ENCODE peak calls at places on chromosome 4, in ten cellular contexts. P, W, S, E, Q, B, H, R, F and A are unnamed samples. For H3K4me1 and H3K27me3, the result is how much of the 10 kb centered on the place peaks cover.

GRCh38 chr4:114941522-114941921 is 171.9 kb downstream of the NDST4 start:
- DNase-seq in P (no peak), W (no peak), S (no peak), E (no peak), Q (no peak), B (no peak), H (no peak), R (peak), F (no peak), A (no peak)

GRCh38 chr4:94635172-94635571 is 122.6 kb upstream of the BMPR1B start:
- DNase-seq in P (no peak), W (peak), S (no peak), E (peak), Q (no peak), B (peak), H (peak), R (no peak), F (no peak), A (no peak)

GRCh38 chr4:94068712-94069111 is 139.0 kb upstream of the SMARCAD1 start:
- DNase-seq in P (no peak), W (no peak), S (no peak), E (no peak), Q (no peak), B (peak), H (no peak), R (peak), F (no peak), A (no peak)

GRCh38 chr4:71130827-71131603 is 137.6 kb downstream of the DCK start:
- DNase-seq in P (no peak), W (peak), S (no peak), E (peak), Q (no peak), B (peak), H (peak), R (peak), F (no peak), A (no peak)

GRCh38 chr4:88077911-88078310 is 70.5 kb downstream of the PKD2 start:
- DNase-seq in P (no peak), W (peak), S (no peak), E (peak), Q (no peak), B (no peak), H (no peak), R (no peak), F (no peak), A (no peak)

GRCh38 chr4:38663021-38663800 is 788 bp upstream of the KLF3 start:
- DNase-seq in P (peak), W (peak), S (no peak), E (peak), Q (peak), B (peak), H (no peak), R (peak), F (no peak), A (no peak)

GRCh38 chr4:107648178-107648991 is 71.6 kb downstream of the PAPSS1 start:
- DNase-seq in P (no peak), W (no peak), S (no peak), E (no peak), Q (no peak), B (no peak), H (no peak), R (peak), F (no peak), A (no peak)

GRCh38 chr4:105896461-105896939 is 1.2 kb downstream of the NPNT start:
- DNase-seq in P (no peak), W (no peak), S (no peak), E (no peak), Q (no peak), B (no peak), H (no peak), R (peak), F (no peak), A (no peak)

GRCh38 chr4:71184195-71184781 is 154.5 kb upstream of the SLC4A4 start:
- DNase-seq in P (no peak), W (peak), S (peak), E (peak), Q (peak), B (peak), H (peak), R (peak), F (no peak), A (no peak)

GRCh38 chr4:26321326-26322276 is 787 bp downstream of the RBPJ start:
- DNase-seq in P (no peak), W (peak), S (peak), E (peak), Q (peak), B (peak), H (peak), R (peak), F (peak), A (peak)

GRCh38 chr4:153988446-153988845 is 199.6 kb upstream of the SFRP2 start:
- DNase-seq in P (no peak), W (no peak), S (no peak), E (peak), Q (no peak), B (no peak), H (no peak), R (no peak), F (no peak), A (no peak)

GRCh38 chr4:25575581-25575980 is 80.1 kb upstream of the SLC34A2 start:
- DNase-seq in P (no peak), W (no peak), S (no peak), E (no peak), Q (no peak), B (no peak), H (no peak), R (no peak), F (no peak), A (no peak)

GRCh38 chr4:7964890-7965662 is 25.4 kb upstream of the AFAP1 start:
- DNase-seq in P (no peak), W (peak), S (no peak), E (peak), Q (no peak), B (peak), H (peak), R (peak), F (no peak), A (no peak)

GRCh38 chr4:176919631-176920030 is 126.9 kb upstream of the VEGFC start:
- DNase-seq in P (no peak), W (no peak), S (no peak), E (no peak), Q (no peak), B (no peak), H (no peak), R (no peak), F (no peak), A (no peak)

GRCh38 chr4:14928035-14928434 is 74.2 kb upstream of the CPEB2 start:
- DNase-seq in P (no peak), W (no peak), S (no peak), E (no peak), Q (no peak), B (no peak), H (no peak), R (no peak), F (no peak), A (no peak)

GRCh38 chr4:110292994-110293744 is 94.8 kb upstream of the ELOVL6 start:
- DNase-seq in P (no peak), W (no peak), S (no peak), E (no peak), Q (no peak), B (peak), H (no peak), R (no peak), F (no peak), A (no peak)

GRCh38 chr4:109078724-109079123 is 223.7 kb downstream of the COL25A1 start:
- DNase-seq in P (no peak), W (peak), S (no peak), E (peak), Q (no peak), B (peak), H (peak), R (no peak), F (no peak), A (no peak)

GRCh38 chr4:6404611-6405416 is 67.6 kb downstream of the PPP2R2C start:
- DNase-seq in P (no peak), W (no peak), S (no peak), E (no peak), Q (no peak), B (peak), H (no peak), R (peak), F (no peak), A (no peak)

GRCh38 chr4:132982151-132982550 is 166.9 kb upstream of the PCDH10 start:
- DNase-seq in P (no peak), W (peak), S (no peak), E (no peak), Q (no peak), B (peak), H (no peak), R (peak), F (no peak), A (no peak)

GRCh38 chr4:124321370-124321769 is 391.2 kb downstream of the ANKRD50 start:
- DNase-seq in P (no peak), W (peak), S (no peak), E (peak), Q (no peak), B (peak), H (peak), R (peak), F (no peak), A (no peak)

GRCh38 chr4:64705989-64706388 is 296.7 kb upstream of the TECRL start:
- DNase-seq in P (no peak), W (no peak), S (no peak), E (no peak), Q (no peak), B (no peak), H (no peak), R (no peak), F (no peak), A (no peak)

GRCh38 chr4:126955292-126956191 is 677.2 kb upstream of the INTU start:
- DNase-seq in P (no peak), W (no peak), S (no peak), E (no peak), Q (no peak), B (peak), H (no peak), R (peak), F (no peak), A (no peak)

GRCh38 chr4:110609044-110609750 is 13.7 kb downstream of the PITX2 start:
- DNase-seq in P (no peak), W (no peak), S (no peak), E (peak), Q (no peak), B (peak), H (no peak), R (no peak), F (no peak), A (no peak)

GRCh38 chr4:7423801-7424552 is 10.8 kb downstream of the PSAPL1 start:
- DNase-seq in P (no peak), W (no peak), S (no peak), E (peak), Q (peak), B (no peak), H (no peak), R (no peak), F (peak), A (peak)

GRCh38 chr4:137421796-137422195 is 110.5 kb downstream of the PCDH18 start:
- DNase-seq in P (no peak), W (no peak), S (no peak), E (peak), Q (no peak), B (no peak), H (peak), R (no peak), F (no peak), A (no peak)

GRCh38 chr4:6918345-6918744 is 8.7 kb downstream of the TBC1D14 start:
- DNase-seq in P (no peak), W (no peak), S (no peak), E (no peak), Q (no peak), B (no peak), H (no peak), R (no peak), F (no peak), A (peak)

GRCh38 chr4:69096111-69096656 is at the start of gene UGT2B7:
- DNase-seq in P (no peak), W (no peak), S (no peak), E (no peak), Q (no peak), B (no peak), H (no peak), R (no peak), F (no peak), A (no peak)

GRCh38 chr4:71498002-71498401 is 159.2 kb downstream of the SLC4A4 start:
- DNase-seq in P (no peak), W (peak), S (no peak), E (peak), Q (no peak), B (no peak), H (peak), R (no peak), F (no peak), A (no peak)

GRCh38 chr4:16896871-16897270 is 1.6 kb downstream of the LDB2 start:
- DNase-seq in P (no peak), W (peak), S (peak), E (peak), Q (no peak), B (no peak), H (peak), R (peak), F (no peak), A (no peak)
- H3K4me1 ChIP-seq in P (under half), W (under half), S (under half), E (under half), Q (under half), B (under half), H (under half), R (half or more), F (under half), A (under half)

DNA sequence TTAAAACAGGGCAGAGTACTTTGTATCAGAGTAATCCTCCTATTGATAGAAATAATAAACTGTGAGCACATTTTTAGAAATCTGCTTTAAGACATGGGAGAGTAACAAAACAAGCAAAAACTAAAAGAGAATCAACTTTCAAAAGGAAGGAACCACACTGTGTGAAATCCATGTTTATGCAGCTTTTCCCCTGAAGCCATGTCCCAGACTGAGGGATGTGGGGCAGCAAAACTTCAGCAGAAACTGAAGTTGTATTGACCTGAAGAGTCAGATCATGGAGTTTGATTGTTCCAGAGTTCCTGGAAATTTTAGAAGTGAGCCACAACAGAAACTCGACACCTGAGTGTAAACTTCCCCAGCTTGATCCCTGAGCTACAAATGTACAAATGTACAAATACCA is 53.2 kb downstream of the COMMD8 start:
- DNase-seq in P (no peak), W (no peak), S (no peak), E (no peak), Q (no peak), B (no peak), H (peak), R (no peak), F (no peak), A (no peak)
- H3K27me3 ChIP-seq in P (under half), W (under half), S (under half), E (under half), Q (under half), B (under half), H (under half), R (under half), F (under half), A (under half)

DNA sequence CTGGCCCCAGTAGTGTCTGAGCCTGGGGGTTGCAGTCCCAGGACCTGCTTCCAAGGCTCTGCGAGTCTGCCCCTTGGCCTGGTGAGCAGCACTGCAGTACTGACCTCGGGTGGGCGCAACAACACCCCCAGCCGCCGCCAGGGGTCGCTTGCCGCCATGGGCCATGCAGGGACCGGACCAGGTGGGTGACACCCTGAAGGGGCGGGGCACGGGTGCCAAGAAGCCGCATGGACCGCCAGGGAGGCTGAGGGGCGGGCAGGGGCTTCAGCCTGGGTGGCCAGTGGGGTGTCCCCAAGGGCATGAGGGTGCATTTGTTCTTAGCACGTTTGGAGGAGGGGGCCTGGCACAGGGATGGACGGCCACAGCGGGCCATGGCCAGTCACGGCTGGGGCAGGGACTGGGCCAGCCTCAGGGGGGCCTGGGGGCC is 25.0 kb downstream of the TACC3 start:
- DNase-seq in P (no peak), W (peak), S (peak), E (peak), Q (no peak), B (peak), H (peak), R (peak), F (peak), A (peak)
- H3K4me1 ChIP-seq in P (under half), W (under half), S (under half), E (under half), Q (under half), B (under half), H (under half), R (under half), F (under half), A (under half)

DNA sequence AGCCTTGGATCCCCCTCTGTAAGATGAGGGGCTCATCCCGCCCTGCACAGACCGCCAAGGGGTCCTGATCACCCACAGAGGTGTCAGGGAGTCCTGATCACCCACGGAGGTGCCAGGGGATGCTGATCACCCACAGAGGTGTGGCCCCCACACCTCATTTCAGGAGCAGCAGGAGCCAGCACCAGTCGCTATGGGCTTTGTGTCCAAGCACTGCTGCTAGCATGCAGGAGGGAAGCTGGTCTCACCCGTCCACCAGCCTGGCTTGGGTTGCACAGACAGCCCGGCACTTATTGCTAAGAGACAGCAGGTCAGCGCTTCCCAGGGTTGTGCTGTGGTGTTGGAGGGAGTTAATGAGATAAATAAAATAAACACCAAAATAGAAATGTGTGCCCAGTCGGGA is 88.5 kb downstream of the ADRA2C start:
- DNase-seq in P (no peak), W (no peak), S (no peak), E (no peak), Q (no peak), B (no peak), H (no peak), R (no peak), F (no peak), A (no peak)
- H3K27me3 ChIP-seq in P (under half), W (under half), S (under half), E (under half), Q (under half), B (under half), H (under half), R (under half), F (under half), A (under half)

GRCh38 chr4:2596153-2596552 is 59.7 kb downstream of the FAM193A start:
- DNase-seq in P (no peak), W (no peak), S (no peak), E (no peak), Q (no peak), B (no peak), H (no peak), R (no peak), F (peak), A (no peak)
- H3K4me1 ChIP-seq in P (half or more), W (under half), S (under half), E (under half), Q (half or more), B (under half), H (under half), R (half or more), F (half or more), A (under half)

DNA sequence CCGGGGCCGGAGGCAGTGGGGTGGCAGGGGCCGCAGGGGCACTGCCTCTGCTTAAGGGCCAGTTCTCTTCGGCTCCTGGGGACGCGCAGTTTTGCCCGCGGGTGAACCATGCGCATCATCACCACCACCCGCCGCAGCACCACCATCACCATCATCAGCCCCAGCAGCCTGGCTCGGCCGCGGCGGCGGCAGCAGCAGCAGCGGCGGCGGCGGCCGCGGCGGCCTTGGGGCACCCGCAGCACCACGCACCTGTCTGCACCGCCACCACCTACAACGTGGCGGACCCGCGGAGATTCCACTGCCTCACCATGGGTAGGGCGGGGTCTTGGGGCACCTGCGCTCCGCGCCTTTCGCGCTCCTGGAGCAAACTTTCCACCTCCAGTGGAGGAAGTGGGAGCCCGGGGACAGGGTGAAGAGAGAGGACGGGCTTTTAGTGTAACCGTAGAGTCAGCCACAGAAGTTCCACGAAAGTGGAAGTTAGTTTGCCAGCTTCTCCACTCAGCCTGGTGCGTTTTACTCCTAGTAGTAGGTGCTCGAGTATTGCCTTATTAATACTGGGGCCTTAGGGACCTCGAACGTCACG is 735 bp downstream of the GSX2 start:
- DNase-seq in P (no peak), W (no peak), S (no peak), E (peak), Q (no peak), B (no peak), H (no peak), R (peak), F (no peak), A (no peak)
- H3K27me3 ChIP-seq in P (under half), W (half or more), S (half or more), E (under half), Q (under half), B (half or more), H (half or more), R (half or more), F (half or more), A (under half)